ENCODE peak calls at places on chromosomes 6 and 20, in six cellular contexts. B is naive thymus-derived CD4-positive, alpha-beta T cell; R is left cardiac atrium; W is lower leg skin; C is stimulated activated CD4-positive, alpha-beta T cell treated with anti-CD3 and anti-CD28 coated beads, TNF-alpha, amount 100 ng/mL, for 1 hour; Z is nucleus accumbens. G is an unnamed sample.

GRCh38 chr6:76817429-76817828 is 645.9 kb downstream of the HTR1B start:
- DNase-seq in B (no peak), R (no peak), W (no peak), C (no peak), Z (no peak), G (no peak)

GRCh38 chr20:17663040-17663399 is 19.0 kb downstream of the RRBP1 start:
- DNase-seq in B (no peak), R (no peak), W (no peak), C (no peak), Z (no peak), G (no peak)

GRCh38 chr6:105522626-105523322 is 119.9 kb upstream of the PREP start:
- DNase-seq in B (no peak), R (no peak), W (no peak), C (no peak), Z (no peak), G (no peak)

GRCh38 chr6:63448229-63448628 is 124.1 kb upstream of the LOC128125822 start:
- DNase-seq in B (no peak), R (no peak), W (no peak), C (no peak), Z (no peak), G (no peak)

GRCh38 chr6:97465877-97466710 is 183.1 kb upstream of the MMS22L start:
- DNase-seq in B (no peak), R (no peak), W (no peak), C (no peak), Z (no peak), G (no peak)

GRCh38 chr6:127879685-127880084 is 21.2 kb downstream of the THEMIS start:
- DNase-seq in B (no peak), R (peak; percentile 17), W (no peak), C (no peak), Z (no peak), G (peak; percentile 28)

GRCh38 chr6:49543087-49543858 is 7.2 kb upstream of the C6orf141 start:
- DNase-seq in B (no peak), R (no peak), W (no peak), C (no peak), Z (no peak), G (no peak)

GRCh38 chr6:29099190-29099589 is at the start of gene OR2J1:
- DNase-seq in B (no peak), R (no peak), W (no peak), C (no peak), Z (no peak), G (no peak)

GRCh38 chr6:137058037-137058436 is 13.3 kb upstream of the IL20RA start:
- DNase-seq in B (no peak), R (no peak), W (no peak), C (no peak), Z (no peak), G (no peak)

GRCh38 chr20:63690898-63691710 is 5.3 kb upstream of the TNFRSF6B start:
- DNase-seq in B (no peak), R (peak; percentile 29), W (peak; percentile 85), C (no peak), Z (no peak), G (no peak)

GRCh38 chr6:166825553-166826145 is 130.7 kb downstream of the RNASET2 start:
- DNase-seq in B (no peak), R (no peak), W (no peak), C (no peak), Z (no peak), G (no peak)

GRCh38 chr20:63540417-63541186 is 3.4 kb upstream of the PTK6 start:
- DNase-seq in B (no peak), R (no peak), W (no peak), C (no peak), Z (no peak), G (no peak)

GRCh38 chr6:156699017-156699421 is 78.2 kb upstream of the ARID1B start:
- DNase-seq in B (no peak), R (no peak), W (no peak), C (no peak), Z (no peak), G (no peak)

GRCh38 chr6:2029130-2029794 is 216.1 kb downstream of the GMDS start:
- DNase-seq in B (no peak), R (no peak), W (no peak), C (no peak), Z (no peak), G (no peak)

GRCh38 chr20:7841291-7841966 is 98.8 kb downstream of the HAO1 start:
- DNase-seq in B (no peak), R (no peak), W (no peak), C (no peak), Z (no peak), G (no peak)

GRCh38 chr6:36755435-36756348 is 58.1 kb downstream of the RAB44 start:
- DNase-seq in B (no peak), R (no peak), W (no peak), C (peak; percentile 41), Z (no peak), G (no peak)

GRCh38 chr6:11354019-11354418 is 121.6 kb upstream of the NEDD9 start:
- DNase-seq in B (peak; percentile 38), R (peak; percentile 63), W (no peak), C (peak; percentile 50), Z (no peak), G (peak; percentile 23)

GRCh38 chr6:99282479-99283062 is 66.9 kb downstream of the FAXC start:
- DNase-seq in B (no peak), R (no peak), W (no peak), C (no peak), Z (no peak), G (no peak)

GRCh38 chr6:146200136-146200708 is 171.4 kb downstream of the GRM1 start:
- DNase-seq in B (no peak), R (no peak), W (no peak), C (no peak), Z (no peak), G (no peak)

GRCh38 chr20:6746901-6747609 is 20.4 kb upstream of the BMP2 start:
- DNase-seq in B (no peak), R (no peak), W (no peak), C (no peak), Z (no peak), G (no peak)

GRCh38 chr6:129188795-129189194 is 305.9 kb downstream of the LAMA2 start:
- DNase-seq in B (no peak), R (no peak), W (no peak), C (no peak), Z (no peak), G (no peak)

GRCh38 chr20:57451356-57451755 is 60.2 kb downstream of the RBM38 start:
- DNase-seq in B (no peak), R (no peak), W (no peak), C (no peak), Z (no peak), G (no peak)

GRCh38 chr6:32944265-32944664 is 3.4 kb upstream of the HLA-DMB start:
- DNase-seq in B (peak; percentile 55), R (no peak), W (no peak), C (no peak), Z (no peak), G (peak; percentile 58)

GRCh38 chr6:148835920-148836441 is 89.2 kb downstream of the UST start:
- DNase-seq in B (no peak), R (no peak), W (no peak), C (peak; percentile 7), Z (no peak), G (no peak)

GRCh38 chr20:54668271-54669053 is 193.1 kb downstream of the DOK5 start:
- DNase-seq in B (no peak), R (no peak), W (no peak), C (peak; percentile 7), Z (no peak), G (peak; percentile 3)

GRCh38 chr20:57426156-57426769 is 35.1 kb downstream of the RBM38 start:
- DNase-seq in B (no peak), R (no peak), W (no peak), C (no peak), Z (no peak), G (no peak)

G was measured in naive thymus-derived CD8-positive, alpha-beta T cell.